ENCODE peak calls at places on chromosomes 13 and 19, in six cellular contexts. S is fibroblast of the aortic adventitia, Z is AG10803, Q is body of pancreas, M is neural progenitor cell, P is lower leg skin. J is an unnamed sample.

GRCh38 chr13:111531505-111531904 is 211.1 kb downstream of the TEX29 start:
- DNase-seq in S (no peak), Z (peak), Q (peak), M (no peak), P (no peak), J (peak)

GRCh38 chr19:3699071-3699740 is 1.1 kb downstream of the PIP5K1C start:
- DNase-seq in S (peak), Z (peak), Q (peak), M (peak), P (peak), J (peak)

GRCh38 chr13:52842440-52842839 is 6.0 kb downstream of the PCDH8 start:
- DNase-seq in S (no peak), Z (no peak), Q (no peak), M (no peak), P (no peak), J (no peak)

GRCh38 chr13:98144501-98145350 is 1.8 kb downstream of the FARP1 start:
- DNase-seq in S (peak), Z (peak), Q (peak), M (peak), P (no peak), J (peak)

GRCh38 chr19:12521996-12522395 is 29.3 kb downstream of the ZNF564 start:
- DNase-seq in S (no peak), Z (no peak), Q (no peak), M (no peak), P (no peak), J (no peak)

GRCh38 chr13:113013878-113014751 is 45.1 kb downstream of the MCF2L start:
- DNase-seq in S (no peak), Z (no peak), Q (no peak), M (no peak), P (no peak), J (peak)

GRCh38 chr13:23378009-23378632 is 55.4 kb downstream of the SACS start:
- DNase-seq in S (peak), Z (peak), Q (peak), M (no peak), P (no peak), J (peak)

GRCh38 chr19:17402982-17403855 is 2.2 kb downstream of the BST2 start:
- DNase-seq in S (no peak), Z (no peak), Q (no peak), M (peak), P (no peak), J (no peak)

GRCh38 chr13:72774019-72774418 is 7.7 kb downstream of the DIS3 start:
- DNase-seq in S (peak), Z (peak), Q (no peak), M (no peak), P (no peak), J (peak)

GRCh38 chr19:11234486-11235075 is 4.8 kb upstream of the ANGPTL8 start:
- DNase-seq in S (no peak), Z (no peak), Q (peak), M (no peak), P (no peak), J (no peak)

GRCh38 chr13:39226359-39226758 is 188.1 kb downstream of the NHLRC3 start:
- DNase-seq in S (no peak), Z (no peak), Q (no peak), M (no peak), P (no peak), J (no peak)

GRCh38 chr13:94173312-94173854 is 306.1 kb downstream of the DCT start:
- DNase-seq in S (peak), Z (peak), Q (no peak), M (no peak), P (no peak), J (no peak)
- TF ChIP-seq CTCF in S (no peak), Z (no peak), Q (no peak), M (no peak), P (no peak), J (no peak)

GRCh38 chr19:14775855-14776254 is 2.5 kb downstream of the ADGRE2 start:
- DNase-seq in S (no peak), Z (no peak), Q (no peak), M (no peak), P (peak), J (no peak)
- H3K4me3 ChIP-seq in S (no peak), Z (no peak), Q (no peak), M (peak), P (no peak), J (no peak)

GRCh38 chr13:93698016-93698613 is 471.5 kb downstream of the GPC6 start:
- DNase-seq in S (no peak), Z (no peak), Q (no peak), M (peak), P (no peak), J (no peak)

DNA sequence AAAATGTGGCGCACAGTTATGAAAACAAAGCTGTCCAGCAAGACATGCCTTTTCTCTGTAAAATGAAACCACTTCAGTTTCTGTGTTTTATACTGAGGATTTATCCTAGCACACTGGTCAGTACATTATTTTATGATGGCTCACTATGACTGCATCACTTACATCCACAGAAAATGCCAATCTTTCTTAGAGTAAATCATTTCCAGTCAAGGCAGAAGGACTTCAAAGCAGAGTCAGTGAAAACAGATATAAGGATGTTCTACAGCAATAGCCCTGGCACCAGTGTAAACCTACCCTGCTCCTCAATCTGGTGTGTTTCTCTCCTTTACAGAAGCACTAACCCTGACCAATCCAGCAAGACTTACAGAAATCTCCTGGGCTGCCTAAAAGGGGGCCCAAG is 473.5 kb downstream of the GPC6 start:
- DNase-seq in S (peak), Z (no peak), Q (no peak), M (no peak), P (no peak), J (no peak)
- TF ChIP-seq CTCF in S (no peak), Z (no peak), Q (no peak), M (no peak), P (no peak), J (no peak)

DNA sequence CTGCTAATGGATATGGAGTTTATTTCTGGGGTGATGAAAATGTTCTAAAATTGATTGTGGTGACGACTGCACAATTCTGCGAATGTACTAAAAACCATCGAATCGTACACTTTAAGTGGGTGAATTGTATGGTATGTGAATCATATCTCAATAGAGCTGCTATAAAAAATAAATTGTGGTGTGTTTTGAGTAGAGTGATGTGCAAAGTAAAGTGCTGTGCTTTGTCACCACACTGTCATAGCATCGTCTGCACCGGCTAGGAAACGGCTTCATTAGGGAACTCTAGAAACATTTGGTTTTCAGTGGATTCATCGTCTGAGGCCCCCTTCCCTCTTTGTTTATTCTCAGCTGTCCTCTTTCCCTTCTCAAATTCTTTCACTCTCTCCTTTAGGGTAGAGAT is 239.7 kb downstream of the DCLK1 start:
- DNase-seq in S (no peak), Z (no peak), Q (no peak), M (no peak), P (no peak), J (no peak)
- H3K4me3 ChIP-seq in S (no peak), Z (no peak), Q (no peak), M (no peak), P (no peak), J (no peak)

DNA sequence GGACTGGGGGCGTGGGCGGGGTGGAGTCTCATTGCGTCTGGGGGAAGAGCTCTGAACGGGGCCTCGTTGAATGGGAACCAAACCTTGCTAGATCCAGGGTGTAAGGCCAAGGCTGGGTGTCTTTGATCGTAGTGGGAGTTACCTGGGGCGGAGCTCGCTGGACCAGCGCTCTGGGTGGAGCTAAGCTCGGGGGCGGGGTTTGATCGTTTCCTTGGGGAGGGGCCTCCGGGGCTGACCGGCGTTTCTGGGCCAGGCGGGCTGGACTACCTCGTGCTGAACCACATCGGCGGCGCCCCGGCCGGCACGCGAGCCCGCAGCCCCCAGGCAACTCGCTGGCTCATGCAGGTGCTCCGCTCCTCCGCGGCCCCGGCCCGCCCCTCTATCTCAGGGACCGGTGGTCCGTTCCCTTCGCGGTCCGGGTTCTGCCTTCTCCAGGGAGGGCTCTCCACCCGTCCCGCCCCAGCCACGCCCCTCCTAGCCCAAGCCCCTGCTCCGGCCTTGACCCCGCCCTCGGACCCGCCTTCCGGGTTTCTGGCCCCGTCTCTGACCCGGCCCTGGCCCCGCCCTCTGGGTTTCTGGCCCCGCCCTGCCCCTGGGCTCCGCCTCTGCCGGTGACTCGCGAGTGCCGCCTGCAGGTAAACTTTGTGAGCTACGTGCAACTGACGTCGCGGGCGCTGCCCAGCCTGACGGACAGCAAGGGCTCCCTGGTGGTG is 3.3 kb upstream of the RPL36 start:
- DNase-seq in S (peak), Z (peak), Q (peak), M (peak), P (peak), J (peak)
- TF ChIP-seq CTCF in S (peak), Z (peak), Q (peak), M (peak), P (peak), J (peak)

DNA sequence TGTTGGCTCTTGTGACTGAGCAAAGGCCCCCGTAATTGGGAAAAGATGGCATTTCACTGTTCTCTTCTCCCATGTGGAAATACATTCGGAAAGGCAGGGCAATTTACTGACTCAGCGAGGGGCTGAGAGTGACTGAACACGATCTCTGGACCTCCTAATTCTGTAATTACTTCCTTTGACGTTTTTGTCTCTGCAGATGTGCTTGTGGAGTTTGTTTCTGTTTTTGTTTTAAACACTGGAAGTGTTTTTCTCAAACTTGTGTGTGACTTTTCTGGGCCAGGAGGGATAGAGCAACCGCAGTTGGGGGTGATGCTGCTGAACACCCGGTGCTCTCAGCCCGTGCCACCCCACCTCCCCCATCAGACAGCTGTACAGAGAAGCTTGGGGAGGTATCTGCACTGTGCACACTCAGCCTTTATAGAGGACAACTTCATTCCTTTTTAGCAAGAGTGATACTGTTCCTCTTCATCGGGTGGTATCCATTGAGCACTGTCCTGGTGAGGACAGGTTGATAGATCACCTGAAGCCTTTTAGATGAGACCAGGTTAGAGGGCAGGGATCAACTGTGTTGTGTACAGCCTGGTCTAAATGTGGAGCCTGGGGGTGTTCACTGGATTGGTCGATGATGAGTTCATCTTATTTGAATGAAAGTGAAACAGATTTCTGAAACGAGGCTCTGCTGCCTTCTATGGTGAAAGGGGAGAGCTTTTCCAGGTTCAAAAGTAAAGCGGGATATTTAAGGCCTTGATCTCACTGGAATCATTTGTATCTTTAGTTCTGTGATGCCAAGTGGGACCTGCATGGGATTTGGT is 117.4 kb downstream of the ESD start:
- DNase-seq in S (peak), Z (peak), Q (no peak), M (peak), P (no peak), J (no peak)
- H3K4me3 ChIP-seq in S (peak), Z (peak), Q (no peak), M (no peak), P (no peak), J (no peak)

J was measured in bronchial epithelial cell.